ENCODE peak calls at places on chromosome 16, in seven cellular contexts. One of them, this sample, is unnamed.

GRCh38 chr16:57003439-57004386 is 14.4 kb downstream of the NLRC5 start:
- DNase-seq in cardiac fibroblast: no peak
- DNase-seq in MCF 10A: no peak
- DNase-seq in RWPE1: no peak
- DNase-seq in fibroblast of pulmonary artery: no peak
- DNase-seq in spleen: peak
- DNase-seq in Calu3: no peak
- DNase-seq in this sample: no peak

GRCh38 chr16:24996301-24996700 is 18.9 kb downstream of the ARHGAP17 start:
- DNase-seq in cardiac fibroblast: no peak
- DNase-seq in MCF 10A: no peak
- DNase-seq in RWPE1: no peak
- DNase-seq in fibroblast of pulmonary artery: no peak
- DNase-seq in spleen: no peak
- DNase-seq in Calu3: no peak
- DNase-seq in this sample: no peak

GRCh38 chr16:48126801-48127644 is 28.8 kb downstream of the ABCC12 start:
- DNase-seq in cardiac fibroblast: peak
- DNase-seq in MCF 10A: peak
- DNase-seq in RWPE1: peak
- DNase-seq in fibroblast of pulmonary artery: peak
- DNase-seq in spleen: no peak
- DNase-seq in Calu3: peak
- DNase-seq in this sample: no peak

GRCh38 chr16:77732241-77732946 is 10.1 kb downstream of the NUDT7 start:
- DNase-seq in cardiac fibroblast: peak
- DNase-seq in MCF 10A: peak
- DNase-seq in RWPE1: no peak
- DNase-seq in fibroblast of pulmonary artery: peak
- DNase-seq in spleen: no peak
- DNase-seq in Calu3: no peak
- DNase-seq in this sample: no peak

GRCh38 chr16:72191551-72191950 is 19.6 kb upstream of the PMFBP1 start:
- DNase-seq in cardiac fibroblast: peak
- DNase-seq in MCF 10A: no peak
- DNase-seq in RWPE1: no peak
- DNase-seq in fibroblast of pulmonary artery: peak
- DNase-seq in spleen: no peak
- DNase-seq in Calu3: no peak
- DNase-seq in this sample: no peak

GRCh38 chr16:47519037-47519436 is 57.9 kb downstream of the PHKB start:
- DNase-seq in cardiac fibroblast: peak
- DNase-seq in MCF 10A: no peak
- DNase-seq in RWPE1: no peak
- DNase-seq in fibroblast of pulmonary artery: peak
- DNase-seq in spleen: no peak
- DNase-seq in Calu3: no peak
- DNase-seq in this sample: no peak

GRCh38 chr16:53785044-53785443 is 81.1 kb downstream of the FTO start:
- DNase-seq in cardiac fibroblast: peak
- DNase-seq in MCF 10A: peak
- DNase-seq in RWPE1: no peak
- DNase-seq in fibroblast of pulmonary artery: peak
- DNase-seq in spleen: no peak
- DNase-seq in Calu3: no peak
- DNase-seq in this sample: no peak

GRCh38 chr16:55628306-55628968 is 27.4 kb upstream of the SLC6A2 start:
- DNase-seq in cardiac fibroblast: no peak
- DNase-seq in MCF 10A: no peak
- DNase-seq in RWPE1: no peak
- DNase-seq in fibroblast of pulmonary artery: no peak
- DNase-seq in spleen: no peak
- DNase-seq in Calu3: no peak
- DNase-seq in this sample: no peak

GRCh38 chr16:46612121-46612520 is 9.1 kb downstream of the SHCBP1 start:
- DNase-seq in cardiac fibroblast: no peak
- DNase-seq in MCF 10A: no peak
- DNase-seq in RWPE1: no peak
- DNase-seq in fibroblast of pulmonary artery: no peak
- DNase-seq in spleen: no peak
- DNase-seq in Calu3: no peak
- DNase-seq in this sample: peak

GRCh38 chr16:74811911-74812310 is 37.3 kb upstream of the FA2H start:
- DNase-seq in cardiac fibroblast: no peak
- DNase-seq in MCF 10A: peak
- DNase-seq in RWPE1: no peak
- DNase-seq in fibroblast of pulmonary artery: no peak
- DNase-seq in spleen: no peak
- DNase-seq in Calu3: no peak
- DNase-seq in this sample: no peak

GRCh38 chr16:81447383-81448101 is 2.9 kb downstream of the CMIP start:
- DNase-seq in cardiac fibroblast: no peak
- DNase-seq in MCF 10A: peak
- DNase-seq in RWPE1: peak
- DNase-seq in fibroblast of pulmonary artery: no peak
- DNase-seq in spleen: no peak
- DNase-seq in Calu3: peak
- DNase-seq in this sample: no peak

GRCh38 chr16:12188674-12189249 is 212.2 kb downstream of the SNX29 start:
- DNase-seq in cardiac fibroblast: no peak
- DNase-seq in MCF 10A: no peak
- DNase-seq in RWPE1: peak
- DNase-seq in fibroblast of pulmonary artery: no peak
- DNase-seq in spleen: no peak
- DNase-seq in Calu3: peak
- DNase-seq in this sample: no peak

GRCh38 chr16:55655709-55656694 is at the start of gene SLC6A2:
- DNase-seq in cardiac fibroblast: peak
- DNase-seq in MCF 10A: no peak
- DNase-seq in RWPE1: peak
- DNase-seq in fibroblast of pulmonary artery: no peak
- DNase-seq in spleen: no peak
- DNase-seq in Calu3: no peak
- DNase-seq in this sample: no peak

GRCh38 chr16:31052131-31052530 is 18.8 kb downstream of the STX4 start:
- DNase-seq in cardiac fibroblast: peak
- DNase-seq in MCF 10A: peak
- DNase-seq in RWPE1: peak
- DNase-seq in fibroblast of pulmonary artery: peak
- DNase-seq in spleen: no peak
- DNase-seq in Calu3: peak
- DNase-seq in this sample: no peak

GRCh38 chr16:2973081-2973480 is 3.9 kb downstream of the PAQR4 start:
- DNase-seq in cardiac fibroblast: no peak
- DNase-seq in MCF 10A: no peak
- DNase-seq in RWPE1: no peak
- DNase-seq in fibroblast of pulmonary artery: no peak
- DNase-seq in spleen: no peak
- DNase-seq in Calu3: no peak
- DNase-seq in this sample: no peak

GRCh38 chr16:82368041-82368440 is 198.0 kb upstream of the MPHOSPH6 start:
- DNase-seq in cardiac fibroblast: peak
- DNase-seq in MCF 10A: peak
- DNase-seq in RWPE1: peak
- DNase-seq in fibroblast of pulmonary artery: peak
- DNase-seq in spleen: no peak
- DNase-seq in Calu3: peak
- DNase-seq in this sample: peak

GRCh38 chr16:48232459-48233040 is 11.6 kb upstream of the LONP2 start:
- DNase-seq in cardiac fibroblast: peak
- DNase-seq in MCF 10A: no peak
- DNase-seq in RWPE1: no peak
- DNase-seq in fibroblast of pulmonary artery: no peak
- DNase-seq in spleen: no peak
- DNase-seq in Calu3: no peak
- DNase-seq in this sample: no peak

GRCh38 chr16:78930561-78930960 is 670.0 kb downstream of the MAF start:
- DNase-seq in cardiac fibroblast: no peak
- DNase-seq in MCF 10A: no peak
- DNase-seq in RWPE1: no peak
- DNase-seq in fibroblast of pulmonary artery: no peak
- DNase-seq in spleen: no peak
- DNase-seq in Calu3: no peak
- DNase-seq in this sample: no peak

GRCh38 chr16:57341441-57342303 is 16.9 kb upstream of the CCL22 start:
- DNase-seq in cardiac fibroblast: peak
- DNase-seq in MCF 10A: peak
- DNase-seq in RWPE1: peak
- DNase-seq in fibroblast of pulmonary artery: peak
- DNase-seq in spleen: no peak
- DNase-seq in Calu3: peak
- DNase-seq in this sample: no peak

GRCh38 chr16:2856061-2856670 is 1.8 kb downstream of the PRSS22 start:
- DNase-seq in cardiac fibroblast: no peak
- DNase-seq in MCF 10A: no peak
- DNase-seq in RWPE1: peak
- DNase-seq in fibroblast of pulmonary artery: no peak
- DNase-seq in spleen: peak
- DNase-seq in Calu3: peak
- DNase-seq in this sample: peak

GRCh38 chr16:20675488-20676267 is 21.8 kb downstream of the ACSM1 start:
- DNase-seq in cardiac fibroblast: peak
- DNase-seq in MCF 10A: peak
- DNase-seq in RWPE1: peak
- DNase-seq in fibroblast of pulmonary artery: peak
- DNase-seq in spleen: peak
- DNase-seq in Calu3: peak
- DNase-seq in this sample: peak

GRCh38 chr16:47359478-47359877 is 101.4 kb downstream of the ITFG1 start:
- DNase-seq in cardiac fibroblast: no peak
- DNase-seq in MCF 10A: peak
- DNase-seq in RWPE1: no peak
- DNase-seq in fibroblast of pulmonary artery: no peak
- DNase-seq in spleen: no peak
- DNase-seq in Calu3: peak
- DNase-seq in this sample: no peak

GRCh38 chr16:28497386-28497785 is 2.9 kb downstream of the APOBR start:
- DNase-seq in cardiac fibroblast: no peak
- DNase-seq in MCF 10A: no peak
- DNase-seq in RWPE1: no peak
- DNase-seq in fibroblast of pulmonary artery: no peak
- DNase-seq in spleen: no peak
- DNase-seq in Calu3: no peak
- DNase-seq in this sample: no peak

GRCh38 chr16:20673882-20674683 is 23.4 kb downstream of the ACSM1 start:
- DNase-seq in cardiac fibroblast: no peak
- DNase-seq in MCF 10A: no peak
- DNase-seq in RWPE1: no peak
- DNase-seq in fibroblast of pulmonary artery: peak
- DNase-seq in spleen: no peak
- DNase-seq in Calu3: peak
- DNase-seq in this sample: no peak

GRCh38 chr16:57143125-57143965 is 42.5 kb downstream of the PSME3IP1 start:
- DNase-seq in cardiac fibroblast: no peak
- DNase-seq in MCF 10A: no peak
- DNase-seq in RWPE1: no peak
- DNase-seq in fibroblast of pulmonary artery: no peak
- DNase-seq in spleen: no peak
- DNase-seq in Calu3: no peak
- DNase-seq in this sample: no peak

GRCh38 chr16:27460663-27461482 is 58.9 kb downstream of the IL21R start:
- DNase-seq in cardiac fibroblast: peak
- DNase-seq in MCF 10A: no peak
- DNase-seq in RWPE1: no peak
- DNase-seq in fibroblast of pulmonary artery: no peak
- DNase-seq in spleen: peak
- DNase-seq in Calu3: no peak
- DNase-seq in this sample: no peak

GRCh38 chr16:87072101-87072500 is 245.1 kb downstream of the C16orf95 start:
- DNase-seq in cardiac fibroblast: no peak
- DNase-seq in MCF 10A: no peak
- DNase-seq in RWPE1: no peak
- DNase-seq in fibroblast of pulmonary artery: no peak
- DNase-seq in spleen: no peak
- DNase-seq in Calu3: no peak
- DNase-seq in this sample: no peak

GRCh38 chr16:23324727-23325126 is 22.6 kb downstream of the SCNN1B start:
- DNase-seq in cardiac fibroblast: no peak
- DNase-seq in MCF 10A: peak
- DNase-seq in RWPE1: no peak
- DNase-seq in fibroblast of pulmonary artery: no peak
- DNase-seq in spleen: no peak
- DNase-seq in Calu3: no peak
- DNase-seq in this sample: no peak

GRCh38 chr16:29961479-29962343 is at the start of gene TMEM219:
- DNase-seq in cardiac fibroblast: peak
- DNase-seq in MCF 10A: peak
- DNase-seq in RWPE1: peak
- DNase-seq in fibroblast of pulmonary artery: peak
- DNase-seq in spleen: peak
- DNase-seq in Calu3: peak
- DNase-seq in this sample: peak
- TF ChIP-seq CTCF in cardiac fibroblast: peak
- TF ChIP-seq CTCF in MCF 10A: peak
- TF ChIP-seq CTCF in RWPE1: peak
- TF ChIP-seq CTCF in fibroblast of pulmonary artery: peak
- TF ChIP-seq CTCF in spleen: peak
- TF ChIP-seq CTCF in Calu3: peak
- TF ChIP-seq CTCF in this sample: no peak

GRCh38 chr16:49856741-49857330 is 924 bp upstream of the ZNF423 start:
- DNase-seq in cardiac fibroblast: peak
- DNase-seq in MCF 10A: peak
- DNase-seq in RWPE1: peak
- DNase-seq in fibroblast of pulmonary artery: peak
- DNase-seq in spleen: peak
- DNase-seq in Calu3: peak
- DNase-seq in this sample: peak
- TF ChIP-seq CTCF in cardiac fibroblast: peak
- TF ChIP-seq CTCF in MCF 10A: no peak
- TF ChIP-seq CTCF in RWPE1: no peak
- TF ChIP-seq CTCF in fibroblast of pulmonary artery: peak
- TF ChIP-seq CTCF in spleen: no peak
- TF ChIP-seq CTCF in Calu3: no peak
- TF ChIP-seq CTCF in this sample: no peak

DNA sequence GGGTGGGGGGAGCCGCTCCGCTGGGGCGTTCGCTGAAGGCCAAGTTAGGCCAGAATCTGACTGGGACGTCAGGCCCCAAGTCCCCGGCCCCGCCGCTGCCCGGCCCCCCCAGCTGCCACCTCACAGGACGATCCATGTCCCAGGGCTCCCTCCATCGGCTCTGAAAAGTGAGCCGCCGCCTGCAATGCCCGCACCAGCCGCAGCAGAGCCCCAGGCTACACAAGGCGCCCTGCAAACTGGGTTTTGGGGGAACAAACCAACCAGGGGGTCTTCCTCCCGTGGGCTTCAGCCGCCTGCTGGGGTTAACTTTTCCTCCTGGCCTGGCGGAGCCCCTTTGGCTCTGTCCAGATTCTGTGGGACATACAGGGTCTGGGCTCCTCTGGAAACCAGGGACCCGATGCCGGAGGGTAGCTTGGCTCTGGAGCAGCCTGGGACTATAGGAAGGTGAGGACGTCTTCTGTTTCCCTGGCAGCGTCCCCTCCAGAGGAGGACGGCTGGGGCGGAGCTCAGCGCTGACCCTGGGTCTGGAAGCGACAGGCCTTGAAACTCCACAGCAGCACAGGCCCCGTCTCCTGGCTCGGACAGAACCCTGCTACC is 835 bp downstream of the NME4 start:
- DNase-seq in cardiac fibroblast: peak
- DNase-seq in MCF 10A: peak
- DNase-seq in RWPE1: peak
- DNase-seq in fibroblast of pulmonary artery: peak
- DNase-seq in spleen: peak
- DNase-seq in Calu3: peak
- DNase-seq in this sample: peak
- TF ChIP-seq CTCF in cardiac fibroblast: peak
- TF ChIP-seq CTCF in MCF 10A: peak
- TF ChIP-seq CTCF in RWPE1: peak
- TF ChIP-seq CTCF in fibroblast of pulmonary artery: peak
- TF ChIP-seq CTCF in spleen: no peak
- TF ChIP-seq CTCF in Calu3: no peak
- TF ChIP-seq CTCF in this sample: no peak

GRCh38 chr16:66660422-66661209 is 35.9 kb downstream of the CMTM4 start:
- DNase-seq in cardiac fibroblast: peak
- DNase-seq in MCF 10A: peak
- DNase-seq in RWPE1: peak
- DNase-seq in fibroblast of pulmonary artery: peak
- DNase-seq in spleen: peak
- DNase-seq in Calu3: peak
- DNase-seq in this sample: no peak
- TF ChIP-seq CTCF in cardiac fibroblast: peak
- TF ChIP-seq CTCF in MCF 10A: no peak
- TF ChIP-seq CTCF in RWPE1: peak
- TF ChIP-seq CTCF in fibroblast of pulmonary artery: peak
- TF ChIP-seq CTCF in spleen: no peak
- TF ChIP-seq CTCF in Calu3: no peak
- TF ChIP-seq CTCF in this sample: no peak

This sample was measured in GM13976.